ENCODE peak calls at places on chromosomes 4 and X, in eight cellular contexts. S is testis, G is PC-3, N is HFF-Myc, K is psoas muscle, O is heart right ventricle, Z is cardiac fibroblast, I is body of pancreas. P is an unnamed sample.

GRCh38 chrX:49163555-49164419 is 1.2 kb downstream of the MAGIX start:
- DNase-seq in N (no peak), K (peak), I (peak), O (peak), G (peak), Z (peak), S (peak), P (peak)

GRCh38 chr4:24850669-24851068 is 55.3 kb downstream of the SOD3 start:
- DNase-seq in I (peak), K (peak), Z (peak), N (peak), G (peak), O (no peak), S (no peak), P (no peak)

GRCh38 chrX:56812515-56813105 is 83.6 kb downstream of the NBDY start:
- DNase-seq in K (no peak), S (no peak), G (no peak), O (no peak), N (no peak), Z (peak), I (no peak), P (no peak)

GRCh38 chrX:111467896-111468295 is 43.5 kb upstream of the SERTM2 start:
- DNase-seq in I (peak), K (peak), O (peak), N (no peak), S (peak), Z (no peak), G (no peak), P (no peak)

GRCh38 chrX:40104649-40105015 is 6.9 kb upstream of the BCOR start:
- DNase-seq in N (no peak), G (peak), I (peak), Z (peak), O (peak), S (no peak), K (peak), P (peak)

GRCh38 chrX:153867671-153868070 is 18.3 kb downstream of the L1CAM start:
- DNase-seq in Z (no peak), N (no peak), I (no peak), S (no peak), G (no peak), O (no peak), K (no peak), P (no peak)

GRCh38 chr4:77349361-77349760 is 192.4 kb downstream of the CCNG2 start:
- DNase-seq in K (no peak), I (no peak), N (no peak), S (no peak), G (no peak), O (no peak), Z (no peak), P (no peak)

GRCh38 chr4:130722370-130722769 is 1626.4 kb downstream of the C4orf33 start:
- DNase-seq in S (no peak), O (no peak), N (no peak), Z (no peak), G (peak), I (no peak), K (no peak), P (no peak)

DNA sequence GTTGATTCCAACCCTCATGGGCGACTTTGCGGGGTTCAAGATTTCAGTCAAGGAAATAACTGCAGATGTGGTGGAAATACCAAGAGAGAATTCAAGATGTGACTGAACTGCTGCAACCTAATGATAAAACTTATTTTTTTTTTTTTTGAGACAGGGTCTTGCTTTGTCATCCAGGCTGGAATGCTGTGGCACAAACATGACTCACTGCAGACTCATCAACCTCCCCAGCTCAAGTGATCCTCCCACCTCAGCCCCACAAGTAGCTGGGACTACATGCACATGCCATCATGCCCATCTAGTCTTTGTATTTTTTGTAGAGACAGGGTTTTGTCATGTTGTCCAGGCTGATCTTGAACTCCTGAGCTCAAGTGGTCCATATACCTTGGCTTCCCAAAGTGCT is 19.5 kb upstream of the WDFY3 start:
- DNase-seq in G (peak), S (no peak), N (peak), K (no peak), I (no peak), Z (peak), O (no peak), P (no peak)
- TF ChIP-seq CTCF in G (no peak), S (no peak), N (no peak), K (no peak), I (no peak), Z (no peak), O (no peak), P (no peak)

GRCh38 chr4:116217781-116218180 is 867.6 kb downstream of the TRAM1L1 start:
- DNase-seq in N (no peak), K (no peak), O (no peak), Z (no peak), G (peak), I (no peak), S (no peak), P (no peak)
- TF ChIP-seq CTCF in N (no peak), K (no peak), O (no peak), Z (no peak), G (no peak), I (no peak), S (no peak), P (no peak)

GRCh38 chr4:183098723-183099536 is at the start of gene WWC2:
- DNase-seq in S (peak), I (peak), N (peak), K (peak), G (peak), Z (peak), O (peak), P (peak)
- TF ChIP-seq CTCF in S (no peak), I (no peak), N (no peak), K (no peak), G (no peak), Z (no peak), O (peak), P (no peak)

GRCh38 chrX:82591421-82591820 is 916.7 kb upstream of the POU3F4 start:
- DNase-seq in O (no peak), N (no peak), G (no peak), Z (no peak), S (no peak), K (no peak), I (no peak), P (no peak)
- TF ChIP-seq CTCF in O (no peak), N (no peak), G (no peak), Z (no peak), S (no peak), K (no peak), I (no peak), P (no peak)

DNA sequence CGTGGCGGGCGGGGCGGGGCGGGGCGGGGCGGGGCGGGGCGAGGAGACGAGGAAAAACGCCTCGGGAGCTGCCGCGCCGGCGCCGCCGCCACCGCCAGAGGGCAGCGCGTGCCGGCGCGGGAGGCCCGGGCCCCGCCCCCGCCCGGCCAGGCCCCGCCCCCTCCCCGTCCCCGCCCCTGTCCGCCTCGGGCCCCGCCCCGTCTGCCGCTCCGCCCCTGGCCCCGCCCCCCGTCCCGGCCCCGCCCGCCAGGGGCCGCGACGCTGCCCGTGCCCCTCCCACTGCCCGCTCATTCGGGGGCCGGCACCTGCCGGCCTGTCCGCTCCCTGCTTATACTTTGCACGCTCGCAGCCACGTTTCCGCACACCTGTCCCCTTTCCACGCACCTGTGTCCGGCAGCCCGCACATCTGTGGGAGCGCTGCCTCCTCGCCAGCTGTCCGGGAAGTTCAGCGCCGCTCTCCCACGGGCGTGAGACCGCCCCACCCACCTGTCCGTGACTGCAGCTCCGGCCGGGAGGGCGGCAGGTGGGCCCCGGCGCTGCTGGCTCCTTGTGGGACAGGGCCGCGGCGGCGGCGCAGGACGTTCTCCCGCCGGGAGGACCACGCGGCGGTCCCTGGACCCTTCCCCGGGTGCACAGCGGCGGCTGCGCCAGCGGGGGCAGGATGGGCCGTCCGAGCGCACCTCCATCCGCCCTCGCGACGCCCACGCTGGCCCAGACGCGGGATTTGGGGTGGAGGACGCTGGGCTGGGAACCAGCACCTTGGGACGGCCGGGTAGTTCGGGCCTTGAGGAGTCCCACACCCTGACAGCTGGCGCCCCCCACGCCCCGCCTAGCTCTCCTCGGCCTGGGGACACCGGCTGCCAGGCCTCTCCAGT is 1.5 kb upstream of the FGFRL1 start:
- DNase-seq in G (peak), O (peak), N (no peak), I (peak), Z (peak), S (peak), K (peak), P (peak)
- TF ChIP-seq CTCF in G (no peak), O (peak), N (no peak), I (peak), Z (no peak), S (no peak), K (peak), P (no peak)

DNA sequence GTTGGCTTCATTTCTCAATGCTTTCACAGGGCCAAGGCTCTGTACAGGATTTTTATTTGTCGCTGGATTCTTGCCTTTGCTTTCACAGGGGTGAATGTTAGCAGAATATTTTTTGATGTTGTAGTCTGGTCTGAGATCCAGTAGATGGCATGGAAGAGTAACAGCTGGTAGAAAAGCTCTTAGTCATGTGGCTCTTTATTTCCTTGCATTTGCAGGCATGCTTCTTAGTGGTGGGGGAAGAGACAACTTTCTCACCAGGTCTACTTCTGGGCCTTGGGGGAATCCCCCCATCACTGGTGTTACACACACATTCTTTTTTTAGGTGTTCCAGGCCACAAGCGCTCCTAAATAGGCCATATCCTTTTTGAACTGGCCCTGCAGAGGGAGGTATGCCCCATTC is 58.2 kb upstream of the DKK2 start:
- DNase-seq in N (peak), K (no peak), G (peak), O (no peak), I (no peak), S (no peak), Z (peak), P (no peak)
- TF ChIP-seq CTCF in N (peak), K (peak), G (peak), O (no peak), I (no peak), S (no peak), Z (peak), P (no peak)

DNA sequence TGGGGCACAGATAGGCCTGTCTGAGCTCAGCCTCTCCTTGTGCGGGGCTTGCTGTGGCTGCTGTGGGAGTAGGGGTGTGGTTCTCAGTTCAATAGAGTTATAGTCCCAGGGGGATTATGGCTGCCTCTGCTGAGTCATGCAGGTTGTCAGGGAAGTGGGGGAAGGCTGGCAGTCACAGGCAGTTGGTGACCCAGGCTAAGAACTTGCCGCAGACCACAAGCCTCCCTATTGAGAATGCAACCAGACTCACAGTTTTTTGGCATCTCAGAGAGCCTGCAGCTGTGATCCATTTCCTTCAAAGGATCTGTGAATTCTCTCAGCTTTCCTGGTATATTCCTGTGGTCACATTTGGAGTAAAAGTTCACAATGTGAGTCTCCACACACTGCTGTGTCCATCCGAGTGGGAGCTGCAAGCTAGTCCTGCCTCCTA is 364.9 kb downstream of the ZNF674 start:
- DNase-seq in N (peak), K (no peak), G (peak), O (no peak), I (no peak), Z (peak), S (no peak), P (no peak)
- TF ChIP-seq CTCF in N (no peak), K (no peak), G (no peak), O (no peak), I (no peak), Z (no peak), S (no peak), P (no peak)

DNA sequence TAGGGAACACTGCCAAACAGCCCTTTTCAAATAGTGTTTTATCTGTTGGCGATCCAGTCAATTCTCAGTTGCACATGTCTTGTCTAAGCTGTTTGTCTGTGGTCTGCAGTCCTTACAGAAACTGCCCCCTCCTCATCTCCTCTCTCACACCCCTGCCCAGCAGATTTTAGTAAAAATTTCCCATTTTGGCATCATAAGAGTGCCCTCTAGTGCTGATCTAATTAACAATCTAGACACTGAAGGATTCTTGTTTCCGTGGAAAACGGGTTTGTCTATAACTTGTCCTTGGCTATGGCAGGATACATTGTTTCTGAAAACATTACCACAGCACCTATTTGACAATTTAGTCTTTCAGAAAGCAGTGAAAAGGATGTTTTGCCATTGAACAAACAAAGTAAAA is 227.2 kb upstream of the MBNL3 start:
- DNase-seq in G (peak), K (no peak), N (no peak), S (no peak), Z (no peak), I (no peak), O (no peak), P (no peak)
- TF ChIP-seq CTCF in G (peak), K (no peak), N (no peak), S (no peak), Z (peak), I (no peak), O (peak), P (no peak)

DNA sequence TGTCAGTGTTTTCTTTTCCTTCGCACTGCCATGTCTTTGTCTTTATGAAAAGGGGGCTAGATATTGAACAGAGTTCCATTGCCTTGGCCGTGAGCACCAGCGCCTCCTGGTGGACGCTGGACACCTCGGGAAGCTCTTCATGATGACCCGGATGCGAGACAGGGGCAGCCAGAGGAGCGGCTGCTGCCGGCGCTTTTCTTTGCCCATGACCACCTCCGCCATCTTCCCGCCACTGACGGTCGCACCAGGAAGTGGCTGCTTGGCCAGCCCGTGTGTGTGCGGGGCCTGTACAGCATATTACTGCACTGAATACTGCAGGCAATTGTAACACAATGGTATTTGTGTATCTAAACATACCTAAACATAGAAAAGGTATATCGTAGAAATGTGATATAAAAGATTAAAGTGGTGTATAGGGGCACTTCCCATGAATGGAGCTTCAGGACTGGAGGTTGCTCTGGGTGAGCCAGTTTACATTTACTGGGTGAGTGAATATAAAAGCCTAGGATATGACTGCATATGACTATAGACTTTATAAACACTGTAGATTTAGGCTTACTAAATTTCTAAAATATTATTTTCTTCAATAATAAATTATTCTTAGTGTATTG is 15.8 kb upstream of the GRIA2 start:
- DNase-seq in Z (peak), S (peak), K (no peak), I (peak), G (peak), N (no peak), O (peak), P (no peak)
- TF ChIP-seq CTCF in Z (peak), S (peak), K (peak), I (peak), G (peak), N (peak), O (peak), P (no peak)

GRCh38 chr4:183636923-183637322 is 22.1 kb downstream of the RWDD4 start:
- DNase-seq in G (peak), Z (no peak), I (peak), O (no peak), K (no peak), N (no peak), S (peak), P (no peak)
- TF ChIP-seq CTCF in G (no peak), Z (no peak), I (no peak), O (no peak), K (no peak), N (no peak), S (no peak), P (no peak)

P was measured in activated B cell treated with CpG ODN at 0.5 μM for 24 hours.